ENCODE peak calls at places on chromosome 10, in seven cellular contexts. One of them, this sample, is unnamed. For H3K4me1, the result is how much of the 10 kb centered on the place peaks cover.

GRCh38 chr10:117201826-117202225 is 4.5 kb downstream of the KCNK18 start:
- DNase-seq in transverse colon: no peak
- DNase-seq in CD8-positive, alpha-beta memory T cell: no peak
- DNase-seq in Peyer's patch: no peak
- DNase-seq in neural progenitor cell: no peak
- DNase-seq in endothelial cell of umbilical vein: no peak
- DNase-seq in fibroblast of lung: no peak
- DNase-seq in this sample: no peak

GRCh38 chr10:86402283-86402931 is 35.8 kb upstream of the GRID1 start:
- DNase-seq in transverse colon: no peak
- DNase-seq in CD8-positive, alpha-beta memory T cell: no peak
- DNase-seq in Peyer's patch: no peak
- DNase-seq in neural progenitor cell: peak
- DNase-seq in endothelial cell of umbilical vein: no peak
- DNase-seq in fibroblast of lung: peak
- DNase-seq in this sample: no peak

GRCh38 chr10:125343118-125343752 is 182.9 kb upstream of the CTBP2 start:
- DNase-seq in transverse colon: peak
- DNase-seq in CD8-positive, alpha-beta memory T cell: no peak
- DNase-seq in Peyer's patch: no peak
- DNase-seq in neural progenitor cell: peak
- DNase-seq in endothelial cell of umbilical vein: peak
- DNase-seq in fibroblast of lung: peak
- DNase-seq in this sample: no peak

GRCh38 chr10:92826504-92826903 is 21.8 kb upstream of the EXOC6 start:
- DNase-seq in transverse colon: no peak
- DNase-seq in CD8-positive, alpha-beta memory T cell: no peak
- DNase-seq in Peyer's patch: no peak
- DNase-seq in neural progenitor cell: no peak
- DNase-seq in endothelial cell of umbilical vein: no peak
- DNase-seq in fibroblast of lung: no peak
- DNase-seq in this sample: no peak

GRCh38 chr10:76550806-76551205 is 1086.8 kb downstream of the KCNMA1 start:
- DNase-seq in transverse colon: peak
- DNase-seq in CD8-positive, alpha-beta memory T cell: no peak
- DNase-seq in Peyer's patch: no peak
- DNase-seq in neural progenitor cell: no peak
- DNase-seq in endothelial cell of umbilical vein: no peak
- DNase-seq in fibroblast of lung: no peak
- DNase-seq in this sample: no peak

GRCh38 chr10:119197921-119198320 is 9.4 kb upstream of the GRK5 start:
- DNase-seq in transverse colon: no peak
- DNase-seq in CD8-positive, alpha-beta memory T cell: no peak
- DNase-seq in Peyer's patch: no peak
- DNase-seq in neural progenitor cell: no peak
- DNase-seq in endothelial cell of umbilical vein: peak
- DNase-seq in fibroblast of lung: peak
- DNase-seq in this sample: no peak

GRCh38 chr10:6977641-6978627 is 397.9 kb upstream of the PRKCQ start:
- DNase-seq in transverse colon: no peak
- DNase-seq in CD8-positive, alpha-beta memory T cell: no peak
- DNase-seq in Peyer's patch: no peak
- DNase-seq in neural progenitor cell: peak
- DNase-seq in endothelial cell of umbilical vein: no peak
- DNase-seq in fibroblast of lung: no peak
- DNase-seq in this sample: no peak

GRCh38 chr10:75187961-75188426 is 22.6 kb upstream of the VDAC2 start:
- DNase-seq in transverse colon: peak
- DNase-seq in CD8-positive, alpha-beta memory T cell: peak
- DNase-seq in Peyer's patch: peak
- DNase-seq in neural progenitor cell: peak
- DNase-seq in endothelial cell of umbilical vein: peak
- DNase-seq in fibroblast of lung: peak
- DNase-seq in this sample: no peak

GRCh38 chr10:48253970-48254657 is 20.4 kb downstream of the FRMPD2 start:
- DNase-seq in transverse colon: no peak
- DNase-seq in CD8-positive, alpha-beta memory T cell: no peak
- DNase-seq in Peyer's patch: no peak
- DNase-seq in neural progenitor cell: no peak
- DNase-seq in endothelial cell of umbilical vein: peak
- DNase-seq in fibroblast of lung: peak
- DNase-seq in this sample: no peak

GRCh38 chr10:60172363-60172990 is 217.2 kb downstream of the ANK3 start:
- DNase-seq in transverse colon: no peak
- DNase-seq in CD8-positive, alpha-beta memory T cell: no peak
- DNase-seq in Peyer's patch: no peak
- DNase-seq in neural progenitor cell: no peak
- DNase-seq in endothelial cell of umbilical vein: no peak
- DNase-seq in fibroblast of lung: no peak
- DNase-seq in this sample: no peak

GRCh38 chr10:103458720-103459119 is at the start of gene CALHM1:
- DNase-seq in transverse colon: no peak
- DNase-seq in CD8-positive, alpha-beta memory T cell: no peak
- DNase-seq in Peyer's patch: no peak
- DNase-seq in neural progenitor cell: peak
- DNase-seq in endothelial cell of umbilical vein: no peak
- DNase-seq in fibroblast of lung: no peak
- DNase-seq in this sample: no peak

GRCh38 chr10:95906675-95907453 is 911 bp upstream of the CC2D2B start:
- DNase-seq in transverse colon: peak
- DNase-seq in CD8-positive, alpha-beta memory T cell: peak
- DNase-seq in Peyer's patch: no peak
- DNase-seq in neural progenitor cell: peak
- DNase-seq in endothelial cell of umbilical vein: peak
- DNase-seq in fibroblast of lung: peak
- DNase-seq in this sample: peak

GRCh38 chr10:17783751-17784150 is 25.4 kb upstream of the MRC1 start:
- DNase-seq in transverse colon: no peak
- DNase-seq in CD8-positive, alpha-beta memory T cell: no peak
- DNase-seq in Peyer's patch: no peak
- DNase-seq in neural progenitor cell: no peak
- DNase-seq in endothelial cell of umbilical vein: no peak
- DNase-seq in fibroblast of lung: no peak
- DNase-seq in this sample: no peak

GRCh38 chr10:35783305-35783838 is 141.3 kb upstream of the FZD8 start:
- DNase-seq in transverse colon: no peak
- DNase-seq in CD8-positive, alpha-beta memory T cell: no peak
- DNase-seq in Peyer's patch: no peak
- DNase-seq in neural progenitor cell: no peak
- DNase-seq in endothelial cell of umbilical vein: no peak
- DNase-seq in fibroblast of lung: peak
- DNase-seq in this sample: no peak

GRCh38 chr10:114526497-114527238 is 122.4 kb upstream of the AFAP1L2 start:
- DNase-seq in transverse colon: peak
- DNase-seq in CD8-positive, alpha-beta memory T cell: peak
- DNase-seq in Peyer's patch: peak
- DNase-seq in neural progenitor cell: peak
- DNase-seq in endothelial cell of umbilical vein: peak
- DNase-seq in fibroblast of lung: peak
- DNase-seq in this sample: peak

GRCh38 chr10:30704016-30704600 is 74.6 kb upstream of the LYZL2 start:
- DNase-seq in transverse colon: no peak
- DNase-seq in CD8-positive, alpha-beta memory T cell: no peak
- DNase-seq in Peyer's patch: no peak
- DNase-seq in neural progenitor cell: no peak
- DNase-seq in endothelial cell of umbilical vein: no peak
- DNase-seq in fibroblast of lung: no peak
- DNase-seq in this sample: no peak
- H3K4me1 ChIP-seq in transverse colon: under half
- H3K4me1 ChIP-seq in CD8-positive, alpha-beta memory T cell: half or more
- H3K4me1 ChIP-seq in Peyer's patch: under half
- H3K4me1 ChIP-seq in neural progenitor cell: under half
- H3K4me1 ChIP-seq in endothelial cell of umbilical vein: under half
- H3K4me1 ChIP-seq in fibroblast of lung: under half
- H3K4me1 ChIP-seq in this sample: under half

DNA sequence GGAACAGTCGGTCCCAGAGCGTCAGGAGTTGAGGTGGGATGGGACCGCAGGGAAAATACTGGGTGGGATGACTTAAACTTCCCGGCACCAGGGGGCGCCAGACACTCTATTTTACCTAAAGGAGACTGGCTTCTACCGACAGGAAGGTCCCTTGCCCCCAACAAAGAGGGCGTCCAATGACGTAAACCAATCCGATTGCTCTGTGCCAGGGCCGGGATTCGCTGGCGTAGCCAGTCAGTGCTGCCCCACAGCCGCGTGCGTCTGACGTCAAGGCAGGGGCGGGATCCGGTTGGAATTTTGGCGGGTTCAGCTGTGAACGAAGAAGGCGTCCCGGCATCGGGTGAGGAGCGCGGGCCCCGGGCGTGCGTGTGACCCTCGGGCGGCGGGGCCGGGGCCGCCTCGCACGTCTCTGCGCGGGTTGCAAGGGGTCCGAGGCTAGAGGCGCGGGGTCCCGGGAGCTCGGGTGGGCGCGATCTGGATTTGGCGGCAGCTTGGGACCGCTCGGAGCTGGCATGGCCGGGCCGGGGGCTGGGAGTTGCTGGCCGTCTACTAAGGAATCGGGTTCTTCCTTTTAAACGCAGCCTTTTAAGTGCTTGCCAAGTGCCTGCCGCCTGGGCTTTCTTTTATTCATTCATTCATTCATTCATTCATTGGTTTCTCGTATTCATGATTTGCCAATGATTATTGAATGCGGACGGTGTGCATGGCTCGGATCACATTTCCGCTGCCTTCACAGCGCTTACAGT is at the start of gene MCM10:
- DNase-seq in transverse colon: peak
- DNase-seq in CD8-positive, alpha-beta memory T cell: peak
- DNase-seq in Peyer's patch: peak
- DNase-seq in neural progenitor cell: peak
- DNase-seq in endothelial cell of umbilical vein: peak
- DNase-seq in fibroblast of lung: peak
- DNase-seq in this sample: peak
- H3K27ac ChIP-seq in transverse colon: no peak
- H3K27ac ChIP-seq in CD8-positive, alpha-beta memory T cell: peak
- H3K27ac ChIP-seq in Peyer's patch: no peak
- H3K27ac ChIP-seq in neural progenitor cell: no peak
- H3K27ac ChIP-seq in endothelial cell of umbilical vein: peak
- H3K27ac ChIP-seq in fibroblast of lung: peak
- H3K27ac ChIP-seq in this sample: peak

GRCh38 chr10:49762566-49762877 is 399 bp upstream of the OGDHL start:
- DNase-seq in transverse colon: no peak
- DNase-seq in CD8-positive, alpha-beta memory T cell: no peak
- DNase-seq in Peyer's patch: no peak
- DNase-seq in neural progenitor cell: no peak
- DNase-seq in endothelial cell of umbilical vein: no peak
- DNase-seq in fibroblast of lung: no peak
- DNase-seq in this sample: no peak

GRCh38 chr10:49761789-49762565 is at the start of gene OGDHL:
- DNase-seq in transverse colon: peak
- DNase-seq in CD8-positive, alpha-beta memory T cell: no peak
- DNase-seq in Peyer's patch: peak
- DNase-seq in neural progenitor cell: peak
- DNase-seq in endothelial cell of umbilical vein: peak
- DNase-seq in fibroblast of lung: peak
- DNase-seq in this sample: peak

GRCh38 chr10:49759787-49760551 is 2.2 kb downstream of the OGDHL start:
- DNase-seq in transverse colon: no peak
- DNase-seq in CD8-positive, alpha-beta memory T cell: no peak
- DNase-seq in Peyer's patch: no peak
- DNase-seq in neural progenitor cell: no peak
- DNase-seq in endothelial cell of umbilical vein: no peak
- DNase-seq in fibroblast of lung: no peak
- DNase-seq in this sample: no peak

GRCh38 chr10:49760789-49761188 is 1.3 kb downstream of the OGDHL start:
- DNase-seq in transverse colon: no peak
- DNase-seq in CD8-positive, alpha-beta memory T cell: no peak
- DNase-seq in Peyer's patch: no peak
- DNase-seq in neural progenitor cell: no peak
- DNase-seq in endothelial cell of umbilical vein: no peak
- DNase-seq in fibroblast of lung: no peak
- DNase-seq in this sample: no peak

DNA sequence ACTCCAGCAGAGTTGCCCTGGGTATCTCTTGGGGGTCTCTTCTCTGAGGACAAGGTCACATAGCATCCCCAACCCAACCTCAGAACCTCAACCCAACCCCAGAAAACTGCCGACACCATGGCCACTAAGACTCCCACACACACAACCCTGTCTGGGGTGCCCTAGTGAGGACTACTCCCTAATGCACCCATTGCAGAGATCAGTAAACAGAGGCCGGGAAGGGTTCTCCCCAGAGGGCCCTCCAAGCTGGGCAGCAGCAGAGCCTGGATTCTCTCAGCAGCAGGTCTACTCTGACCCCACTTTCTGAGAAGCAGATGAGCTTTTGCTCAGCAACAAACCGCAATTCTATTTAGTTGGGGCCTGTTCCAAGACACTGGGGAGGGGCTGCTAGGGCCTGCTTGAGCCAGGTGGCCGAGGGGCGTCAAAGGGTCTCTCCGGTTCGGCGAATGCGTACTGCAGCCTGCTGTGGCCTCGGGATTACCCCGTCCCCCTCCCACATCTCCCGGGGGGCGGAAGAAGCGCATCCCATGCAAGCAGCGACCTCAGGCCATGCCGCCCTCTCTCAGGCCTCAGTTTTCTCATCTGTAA is 828 bp downstream of the OGDHL start:
- DNase-seq in transverse colon: no peak
- DNase-seq in CD8-positive, alpha-beta memory T cell: no peak
- DNase-seq in Peyer's patch: no peak
- DNase-seq in neural progenitor cell: peak
- DNase-seq in endothelial cell of umbilical vein: no peak
- DNase-seq in fibroblast of lung: no peak
- DNase-seq in this sample: no peak
- H3K4me3 ChIP-seq in transverse colon: peak
- H3K4me3 ChIP-seq in CD8-positive, alpha-beta memory T cell: no peak
- H3K4me3 ChIP-seq in Peyer's patch: peak
- H3K4me3 ChIP-seq in neural progenitor cell: peak
- H3K4me3 ChIP-seq in endothelial cell of umbilical vein: peak
- H3K4me3 ChIP-seq in fibroblast of lung: no peak
- H3K4me3 ChIP-seq in this sample: no peak

DNA sequence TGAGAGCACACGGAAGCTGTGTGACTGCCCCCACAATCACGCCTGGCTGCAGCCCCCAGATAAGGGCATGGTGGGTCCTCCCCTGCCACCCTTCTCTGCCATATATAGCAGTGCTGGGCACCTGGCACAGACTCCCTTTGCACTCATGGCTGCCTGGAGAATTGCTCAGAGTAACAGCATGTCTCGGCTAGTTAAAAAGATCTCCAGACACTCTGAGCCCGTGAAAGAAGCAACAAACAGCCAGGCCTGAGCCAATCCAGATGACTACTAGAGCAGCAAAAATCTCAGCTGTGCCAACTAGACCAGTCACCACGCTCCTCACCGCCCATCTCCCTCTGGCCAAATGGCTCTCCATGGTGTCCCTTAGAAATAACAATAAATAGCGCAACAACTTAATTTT is 71.3 kb downstream of the PARD3 start:
- DNase-seq in transverse colon: peak
- DNase-seq in CD8-positive, alpha-beta memory T cell: no peak
- DNase-seq in Peyer's patch: no peak
- DNase-seq in neural progenitor cell: no peak
- DNase-seq in endothelial cell of umbilical vein: no peak
- DNase-seq in fibroblast of lung: peak
- DNase-seq in this sample: no peak
- H3K4me1 ChIP-seq in transverse colon: under half
- H3K4me1 ChIP-seq in CD8-positive, alpha-beta memory T cell: under half
- H3K4me1 ChIP-seq in Peyer's patch: under half
- H3K4me1 ChIP-seq in neural progenitor cell: under half
- H3K4me1 ChIP-seq in endothelial cell of umbilical vein: under half
- H3K4me1 ChIP-seq in fibroblast of lung: under half
- H3K4me1 ChIP-seq in this sample: under half